ENCODE peak calls at places on chromosomes 3 and 15, in ten cellular contexts. H is CD8-positive, alpha-beta T cell; T is left ventricle myocardium inferior; Z is AG04450; B is uterus; J is tibial artery; Q is H9; X is fibroblast of lung; M is neuronal stem cell; A is breast epithelium. D is an unnamed sample.

GRCh38 chr3:30549600-30549999 is 56.8 kb upstream of the TGFBR2 start:
- DNase-seq in H (no peak), Z (no peak), T (no peak), M (peak), X (no peak), A (no peak), J (no peak), Q (peak), B (no peak), D (no peak)

GRCh38 chr3:182063742-182064141 is 352.0 kb downstream of the SOX2 start:
- DNase-seq in M (no peak), H (no peak), A (no peak), Q (no peak), B (no peak), T (no peak), J (no peak), X (no peak), Z (no peak), D (no peak)

GRCh38 chr15:68204776-68205557 is at the start of gene CALML4:
- DNase-seq in Q (no peak), B (peak), M (no peak), T (peak), H (no peak), J (peak), A (peak), X (peak), Z (no peak), D (no peak)

GRCh38 chr3:58079773-58080172 is 71.6 kb downstream of the FLNB start:
- DNase-seq in X (peak), T (no peak), M (no peak), Z (no peak), H (no peak), Q (no peak), J (no peak), A (no peak), B (no peak), D (no peak)

GRCh38 chr3:127419140-127419539 is 131.3 kb upstream of the PRR20G start:
- DNase-seq in J (no peak), H (no peak), T (no peak), Q (no peak), X (no peak), B (no peak), M (no peak), A (no peak), Z (no peak), D (no peak)

GRCh38 chr15:58453931-58454793 is 22.4 kb downstream of the LIPC start:
- DNase-seq in T (no peak), Q (no peak), A (no peak), B (no peak), X (no peak), J (no peak), Z (no peak), H (no peak), M (no peak), D (no peak)

GRCh38 chr3:37995652-37996641 is 5.4 kb downstream of the VILL start:
- DNase-seq in Q (no peak), J (peak), H (no peak), T (no peak), M (no peak), B (no peak), X (no peak), Z (no peak), A (peak), D (peak)

GRCh38 chr3:179355996-179356395 is 8.5 kb downstream of the MFN1 start:
- DNase-seq in B (no peak), M (no peak), T (no peak), X (no peak), Z (no peak), Q (no peak), J (no peak), A (no peak), H (no peak), D (no peak)

GRCh38 chr15:55552926-55553325 is 35.2 kb downstream of the PYGO1 start:
- DNase-seq in T (peak), X (peak), A (no peak), B (no peak), H (no peak), M (no peak), J (no peak), Z (peak), Q (peak), D (no peak)

GRCh38 chr15:91422704-91423254 is 322.7 kb downstream of the SV2B start:
- DNase-seq in T (no peak), X (no peak), J (no peak), A (no peak), Z (no peak), B (no peak), M (no peak), Q (peak), H (no peak), D (no peak)

GRCh38 chr15:82132742-82133141 is 86.9 kb upstream of the MEX3B start:
- DNase-seq in A (no peak), Z (peak), Q (no peak), H (no peak), J (no peak), T (no peak), B (no peak), X (peak), M (no peak), D (no peak)

GRCh38 chr3:115630850-115631249 is 7.5 kb downstream of the GAP43 start:
- DNase-seq in H (no peak), B (no peak), A (no peak), M (no peak), X (no peak), T (no peak), Q (no peak), Z (no peak), J (no peak), D (no peak)

GRCh38 chr15:33009603-33010002 is 184.9 kb downstream of the FMN1 start:
- DNase-seq in T (no peak), M (no peak), X (no peak), J (no peak), H (no peak), B (no peak), Q (no peak), Z (no peak), A (no peak), D (no peak)
- H3K27ac ChIP-seq in T (no peak), M (no peak), X (no peak), J (no peak), H (no peak), B (no peak), Q (no peak), Z (no peak), A (no peak), D (no peak)

GRCh38 chr3:193884011-193884410 is 251.9 kb upstream of the HES1 start:
- DNase-seq in Q (no peak), H (no peak), X (peak), J (no peak), T (no peak), B (no peak), Z (no peak), A (no peak), M (no peak), D (no peak)
- H3K27ac ChIP-seq in Q (no peak), H (no peak), X (no peak), J (no peak), T (no peak), B (no peak), Z (no peak), A (no peak), M (no peak), D (no peak)

DNA sequence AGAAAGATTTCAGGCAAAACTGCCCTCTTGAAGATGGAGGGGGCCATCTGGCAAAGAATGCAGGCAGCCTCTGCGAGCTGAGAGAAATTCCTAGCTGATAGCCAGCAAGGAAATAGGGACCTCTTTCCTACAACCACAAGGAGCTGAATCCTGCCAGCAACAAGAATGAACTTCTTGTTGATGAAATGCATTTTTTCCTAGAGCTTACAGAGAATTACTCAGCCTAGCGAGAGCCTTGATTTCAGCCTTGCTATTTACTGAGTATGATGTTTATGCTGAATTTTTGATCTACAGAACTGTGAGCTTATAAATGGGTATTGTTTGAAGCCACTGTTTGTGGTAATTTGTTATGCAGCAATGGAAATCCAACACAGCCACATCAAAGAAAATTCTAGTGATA is 148.5 kb upstream of the NAALADL2 start:
- DNase-seq in J (no peak), T (no peak), Q (no peak), B (no peak), Z (peak), A (no peak), X (peak), H (no peak), M (no peak), D (no peak)
- H3K27ac ChIP-seq in J (no peak), T (no peak), Q (no peak), B (no peak), Z (no peak), A (no peak), X (no peak), H (no peak), M (no peak), D (no peak)

GRCh38 chr3:159763466-159764210 is 225.0 kb upstream of the IL12A start:
- DNase-seq in Z (peak), H (no peak), T (peak), J (peak), B (peak), Q (peak), M (peak), A (no peak), X (peak), D (peak)
- H3K27ac ChIP-seq in Z (peak), H (no peak), T (peak), J (peak), B (peak), Q (peak), M (peak), A (peak), X (peak), D (peak)

GRCh38 chr3:98900265-98901031 is 1.0 kb downstream of the DCBLD2 start:
- DNase-seq in J (no peak), X (no peak), B (no peak), Z (no peak), A (no peak), H (no peak), T (no peak), M (peak), Q (no peak), D (no peak)

GRCh38 chr3:98902341-98902740 is 846 bp upstream of the DCBLD2 start:
- DNase-seq in A (no peak), T (no peak), M (no peak), X (no peak), B (no peak), Q (no peak), H (no peak), J (no peak), Z (no peak), D (no peak)

GRCh38 chr3:98903099-98903498 is 1.6 kb upstream of the DCBLD2 start:
- DNase-seq in B (no peak), A (no peak), Z (no peak), H (no peak), J (no peak), T (no peak), Q (no peak), M (no peak), X (peak), D (no peak)

GRCh38 chr3:98901032-98901464 is 447 bp downstream of the DCBLD2 start:
- DNase-seq in B (peak), J (peak), Z (no peak), M (peak), Q (peak), A (no peak), X (peak), T (peak), H (no peak), D (peak)

DNA sequence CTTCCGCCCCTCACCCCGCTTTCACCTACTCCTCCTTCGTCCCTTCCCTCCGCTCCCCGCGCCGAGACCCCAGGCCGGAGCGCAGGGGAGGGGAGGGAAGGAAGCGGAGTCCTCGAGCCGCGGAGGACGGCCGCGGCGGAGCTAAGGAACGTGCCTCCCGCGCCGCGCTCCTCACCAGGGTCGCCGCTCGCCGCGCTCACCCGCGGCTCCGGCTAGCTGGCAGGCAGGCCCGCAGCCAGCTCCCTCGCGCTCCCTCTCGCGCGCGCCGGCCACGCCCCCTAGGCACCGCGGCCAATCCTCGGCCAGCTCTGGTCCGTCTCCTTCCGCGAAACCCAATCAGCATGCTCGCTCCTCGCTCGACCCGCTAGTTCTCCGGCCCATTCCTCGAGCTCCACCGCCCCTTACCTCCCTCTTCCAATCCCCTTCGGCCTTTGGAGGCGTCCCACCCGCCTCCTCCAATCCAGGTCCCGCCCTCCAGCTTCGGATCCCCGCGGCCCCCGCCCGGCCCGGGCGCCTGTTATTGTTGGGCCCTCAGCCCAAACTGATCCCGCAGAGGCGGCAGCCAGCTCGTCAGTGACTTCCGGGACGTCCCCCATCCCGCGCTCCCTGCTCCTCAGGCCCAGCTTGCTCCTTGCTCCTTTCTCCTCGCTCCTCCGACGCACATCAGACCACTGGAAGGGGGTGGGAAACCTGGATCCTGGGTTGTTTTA is at the start of gene DCBLD2:
- DNase-seq in Z (peak), H (peak), M (peak), A (peak), T (peak), J (peak), Q (peak), B (peak), X (peak), D (peak)
- H3K27ac ChIP-seq in Z (peak), H (peak), M (peak), A (peak), T (peak), J (peak), Q (peak), B (peak), X (peak), D (peak)

GRCh38 chr15:56757884-56758283 is 24.6 kb upstream of the ZNF280D start:
- DNase-seq in J (no peak), T (no peak), Z (no peak), B (no peak), X (no peak), A (no peak), Q (no peak), M (no peak), H (no peak), D (no peak)

GRCh38 chr15:56763082-56763481 is 29.8 kb upstream of the ZNF280D start:
- DNase-seq in J (no peak), H (no peak), Q (no peak), A (no peak), M (no peak), X (no peak), T (no peak), B (no peak), Z (no peak), D (no peak)

GRCh38 chr15:56759450-56759845 is 26.1 kb upstream of the ZNF280D start:
- DNase-seq in X (peak), Z (peak), M (no peak), T (peak), H (no peak), J (peak), Q (no peak), A (no peak), B (no peak), D (no peak)

GRCh38 chr15:56758770-56759449 is 25.6 kb upstream of the ZNF280D start:
- DNase-seq in Q (no peak), X (peak), A (no peak), Z (no peak), M (no peak), B (no peak), H (no peak), J (no peak), T (no peak), D (no peak)

DNA sequence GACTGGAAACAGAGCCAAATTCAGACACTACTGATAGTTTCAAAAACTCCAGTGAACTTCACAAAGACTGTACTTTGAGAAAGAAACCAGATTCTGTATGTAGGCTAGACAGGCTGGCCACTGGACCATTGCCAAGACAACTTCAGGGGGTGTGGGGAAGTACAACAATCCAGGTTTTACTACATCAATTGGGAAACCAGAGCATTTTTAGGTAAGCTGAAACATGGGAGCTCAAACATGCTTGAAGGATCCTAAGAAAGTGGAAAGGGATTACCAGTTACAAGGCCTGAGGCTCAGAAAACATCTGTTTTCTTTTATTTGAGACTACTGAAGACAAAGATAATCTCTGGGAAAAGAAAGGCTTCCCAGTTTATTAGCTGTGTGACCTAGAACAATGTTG is 26.9 kb upstream of the ZNF280D start:
- DNase-seq in Z (no peak), M (no peak), X (peak), Q (no peak), H (no peak), T (no peak), B (no peak), J (no peak), A (no peak), D (no peak)
- H3K27ac ChIP-seq in Z (no peak), M (no peak), X (no peak), Q (no peak), H (no peak), T (no peak), B (no peak), J (no peak), A (peak), D (peak)

DNA sequence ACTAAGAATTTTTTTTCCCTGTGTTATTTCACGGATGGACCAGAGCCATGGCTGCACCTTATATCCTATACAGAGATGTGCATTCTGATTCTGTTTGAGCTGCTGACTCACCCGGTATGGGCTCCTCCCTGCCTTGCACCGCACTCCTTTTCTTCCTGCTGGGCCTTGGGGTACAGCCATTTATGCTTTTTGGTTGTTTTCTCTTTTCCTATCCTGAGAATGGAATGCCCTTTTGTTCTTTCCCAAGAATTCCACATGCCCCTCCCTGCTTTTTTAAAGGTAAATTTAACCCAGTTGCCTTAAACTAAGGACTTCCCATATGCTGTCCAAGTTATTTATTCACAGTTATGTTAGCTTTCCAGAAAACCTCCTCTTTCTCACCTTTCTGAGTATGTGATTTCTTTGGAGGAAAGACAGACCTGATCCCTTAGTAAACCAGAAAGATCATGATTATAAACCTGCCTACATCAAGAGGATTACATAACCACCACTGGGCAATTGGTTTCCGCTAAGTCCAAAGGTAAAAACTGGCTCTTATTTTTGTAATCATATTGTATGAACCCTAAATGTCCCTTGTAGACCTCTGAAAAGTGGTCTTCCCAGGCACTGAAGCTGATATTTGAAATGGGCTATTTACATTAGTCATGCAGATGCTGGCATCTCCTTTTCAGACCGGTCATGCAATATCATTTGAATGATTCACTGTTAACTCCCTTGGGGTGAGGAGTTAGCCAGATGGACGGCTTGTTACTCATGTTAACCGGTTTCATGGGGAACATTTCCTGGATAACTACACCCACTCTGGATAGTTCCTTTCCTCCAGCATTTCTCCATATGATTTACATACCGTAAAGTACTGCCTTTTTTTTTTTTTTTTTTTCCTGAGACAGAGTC is 45.5 kb downstream of the TMOD3 start:
- DNase-seq in Q (no peak), M (no peak), T (no peak), X (peak), B (peak), J (peak), A (no peak), H (no peak), Z (peak), D (no peak)
- H3K27ac ChIP-seq in Q (no peak), M (no peak), T (peak), X (peak), B (peak), J (peak), A (peak), H (no peak), Z (peak), D (peak)

GRCh38 chr3:15633159-15633558 is 31.6 kb downstream of the BTD start:
- DNase-seq in A (no peak), X (no peak), Q (no peak), B (no peak), J (no peak), Z (no peak), T (no peak), M (no peak), H (no peak), D (no peak)
- H3K27ac ChIP-seq in A (no peak), X (no peak), Q (no peak), B (peak), J (no peak), Z (peak), T (no peak), M (no peak), H (no peak), D (no peak)

D was measured in spleen.